ENCODE peak calls at places on chromosomes 2 and 18, in seven cellular contexts. One of them, this sample, is unnamed.

GRCh38 chr2:119491776-119492525 is 32.3 kb downstream of the SCTR start:
- DNase-seq in mucosa of descending colon: no peak
- DNase-seq in adrenal gland: no peak
- DNase-seq in natural killer cell: no peak
- DNase-seq in dorsolateral prefrontal cortex: no peak
- DNase-seq in tibial nerve: no peak
- DNase-seq in A549: peak
- DNase-seq in this sample: no peak

GRCh38 chr18:26741041-26741440 is 124.5 kb downstream of the AQP4 start:
- DNase-seq in natural killer cell: no peak
- DNase-seq in tibial nerve: no peak
- DNase-seq in dorsolateral prefrontal cortex: no peak
- DNase-seq in adrenal gland: peak
- DNase-seq in mucosa of descending colon: no peak
- DNase-seq in A549: no peak
- DNase-seq in this sample: no peak

GRCh38 chr2:164879901-164880535 is 38.4 kb upstream of the COBLL1 start:
- DNase-seq in tibial nerve: no peak
- DNase-seq in dorsolateral prefrontal cortex: no peak
- DNase-seq in adrenal gland: no peak
- DNase-seq in A549: no peak
- DNase-seq in natural killer cell: no peak
- DNase-seq in mucosa of descending colon: no peak
- DNase-seq in this sample: no peak

GRCh38 chr2:220240640-220241039 is 613.2 kb downstream of the SLC4A3 start:
- DNase-seq in adrenal gland: no peak
- DNase-seq in natural killer cell: no peak
- DNase-seq in tibial nerve: no peak
- DNase-seq in mucosa of descending colon: no peak
- DNase-seq in dorsolateral prefrontal cortex: no peak
- DNase-seq in A549: no peak
- DNase-seq in this sample: no peak

GRCh38 chr18:8750954-8751415 is 45.6 kb downstream of the MTCL1 start:
- DNase-seq in tibial nerve: no peak
- DNase-seq in adrenal gland: no peak
- DNase-seq in mucosa of descending colon: no peak
- DNase-seq in A549: no peak
- DNase-seq in dorsolateral prefrontal cortex: no peak
- DNase-seq in natural killer cell: no peak
- DNase-seq in this sample: no peak

GRCh38 chr2:9967053-9967775 is 15.7 kb downstream of the GRHL1 start:
- DNase-seq in adrenal gland: no peak
- DNase-seq in natural killer cell: no peak
- DNase-seq in A549: no peak
- DNase-seq in dorsolateral prefrontal cortex: no peak
- DNase-seq in tibial nerve: no peak
- DNase-seq in mucosa of descending colon: no peak
- DNase-seq in this sample: no peak

GRCh38 chr2:30693821-30694281 is 113.4 kb downstream of the CAPN13 start:
- DNase-seq in tibial nerve: peak
- DNase-seq in mucosa of descending colon: no peak
- DNase-seq in dorsolateral prefrontal cortex: no peak
- DNase-seq in natural killer cell: no peak
- DNase-seq in A549: no peak
- DNase-seq in adrenal gland: peak
- DNase-seq in this sample: peak

GRCh38 chr2:23475036-23475435 is 90.1 kb downstream of the KLHL29 start:
- DNase-seq in dorsolateral prefrontal cortex: no peak
- DNase-seq in natural killer cell: no peak
- DNase-seq in tibial nerve: no peak
- DNase-seq in adrenal gland: no peak
- DNase-seq in A549: no peak
- DNase-seq in mucosa of descending colon: no peak
- DNase-seq in this sample: no peak

GRCh38 chr2:29223851-29224692 is 108.9 kb downstream of the CLIP4 start:
- DNase-seq in A549: no peak
- DNase-seq in dorsolateral prefrontal cortex: no peak
- DNase-seq in natural killer cell: no peak
- DNase-seq in adrenal gland: peak
- DNase-seq in tibial nerve: peak
- DNase-seq in mucosa of descending colon: peak
- DNase-seq in this sample: no peak

GRCh38 chr2:72827999-72828646 is 2.3 kb upstream of the EXOC6B start:
- DNase-seq in mucosa of descending colon: no peak
- DNase-seq in A549: no peak
- DNase-seq in tibial nerve: no peak
- DNase-seq in dorsolateral prefrontal cortex: no peak
- DNase-seq in natural killer cell: no peak
- DNase-seq in adrenal gland: no peak
- DNase-seq in this sample: no peak

GRCh38 chr2:116133563-116133962 is 1680.9 kb upstream of the DDX18 start:
- DNase-seq in adrenal gland: no peak
- DNase-seq in A549: no peak
- DNase-seq in mucosa of descending colon: no peak
- DNase-seq in dorsolateral prefrontal cortex: no peak
- DNase-seq in tibial nerve: no peak
- DNase-seq in natural killer cell: no peak
- DNase-seq in this sample: no peak

GRCh38 chr2:227370791-227371312 is 8.3 kb downstream of the TM4SF20 start:
- DNase-seq in natural killer cell: no peak
- DNase-seq in dorsolateral prefrontal cortex: no peak
- DNase-seq in adrenal gland: peak
- DNase-seq in A549: no peak
- DNase-seq in mucosa of descending colon: peak
- DNase-seq in tibial nerve: peak
- DNase-seq in this sample: no peak

GRCh38 chr2:198807131-198807530 is 650.6 kb downstream of the SATB2 start:
- DNase-seq in natural killer cell: no peak
- DNase-seq in A549: no peak
- DNase-seq in dorsolateral prefrontal cortex: no peak
- DNase-seq in tibial nerve: no peak
- DNase-seq in adrenal gland: no peak
- DNase-seq in mucosa of descending colon: no peak
- DNase-seq in this sample: no peak

GRCh38 chr2:160207271-160207670 is 7.2 kb upstream of the ITGB6 start:
- DNase-seq in mucosa of descending colon: no peak
- DNase-seq in adrenal gland: no peak
- DNase-seq in tibial nerve: no peak
- DNase-seq in A549: no peak
- DNase-seq in dorsolateral prefrontal cortex: no peak
- DNase-seq in natural killer cell: no peak
- DNase-seq in this sample: no peak

GRCh38 chr2:220660277-220661155 is 911.6 kb downstream of the EPHA4 start:
- DNase-seq in adrenal gland: no peak
- DNase-seq in mucosa of descending colon: peak
- DNase-seq in A549: no peak
- DNase-seq in dorsolateral prefrontal cortex: no peak
- DNase-seq in natural killer cell: no peak
- DNase-seq in tibial nerve: no peak
- DNase-seq in this sample: no peak

GRCh38 chr2:68594674-68595492 is 48.5 kb upstream of the PROKR1 start:
- DNase-seq in mucosa of descending colon: peak
- DNase-seq in tibial nerve: peak
- DNase-seq in A549: peak
- DNase-seq in natural killer cell: peak
- DNase-seq in adrenal gland: peak
- DNase-seq in dorsolateral prefrontal cortex: no peak
- DNase-seq in this sample: peak

GRCh38 chr18:79531386-79531785 is 135.7 kb downstream of the NFATC1 start:
- DNase-seq in tibial nerve: no peak
- DNase-seq in adrenal gland: no peak
- DNase-seq in A549: no peak
- DNase-seq in natural killer cell: no peak
- DNase-seq in mucosa of descending colon: no peak
- DNase-seq in dorsolateral prefrontal cortex: peak
- DNase-seq in this sample: no peak

GRCh38 chr2:230018153-230018552 is 50.6 kb downstream of the SLC16A14 start:
- DNase-seq in tibial nerve: no peak
- DNase-seq in mucosa of descending colon: no peak
- DNase-seq in adrenal gland: no peak
- DNase-seq in A549: no peak
- DNase-seq in dorsolateral prefrontal cortex: no peak
- DNase-seq in natural killer cell: no peak
- DNase-seq in this sample: no peak

GRCh38 chr2:121062493-121062892 is 222.5 kb downstream of the TFCP2L1 start:
- DNase-seq in tibial nerve: no peak
- DNase-seq in dorsolateral prefrontal cortex: no peak
- DNase-seq in A549: no peak
- DNase-seq in natural killer cell: no peak
- DNase-seq in mucosa of descending colon: no peak
- DNase-seq in adrenal gland: no peak
- DNase-seq in this sample: no peak

GRCh38 chr2:8984855-8985254 is 18.6 kb downstream of the MBOAT2 start:
- DNase-seq in natural killer cell: no peak
- DNase-seq in mucosa of descending colon: no peak
- DNase-seq in tibial nerve: no peak
- DNase-seq in dorsolateral prefrontal cortex: no peak
- DNase-seq in adrenal gland: no peak
- DNase-seq in A549: no peak
- DNase-seq in this sample: no peak

GRCh38 chr18:64037812-64038414 is 68.0 kb downstream of the SERPINB8 start:
- DNase-seq in adrenal gland: no peak
- DNase-seq in mucosa of descending colon: no peak
- DNase-seq in dorsolateral prefrontal cortex: no peak
- DNase-seq in tibial nerve: no peak
- DNase-seq in natural killer cell: no peak
- DNase-seq in A549: peak
- DNase-seq in this sample: no peak

DNA sequence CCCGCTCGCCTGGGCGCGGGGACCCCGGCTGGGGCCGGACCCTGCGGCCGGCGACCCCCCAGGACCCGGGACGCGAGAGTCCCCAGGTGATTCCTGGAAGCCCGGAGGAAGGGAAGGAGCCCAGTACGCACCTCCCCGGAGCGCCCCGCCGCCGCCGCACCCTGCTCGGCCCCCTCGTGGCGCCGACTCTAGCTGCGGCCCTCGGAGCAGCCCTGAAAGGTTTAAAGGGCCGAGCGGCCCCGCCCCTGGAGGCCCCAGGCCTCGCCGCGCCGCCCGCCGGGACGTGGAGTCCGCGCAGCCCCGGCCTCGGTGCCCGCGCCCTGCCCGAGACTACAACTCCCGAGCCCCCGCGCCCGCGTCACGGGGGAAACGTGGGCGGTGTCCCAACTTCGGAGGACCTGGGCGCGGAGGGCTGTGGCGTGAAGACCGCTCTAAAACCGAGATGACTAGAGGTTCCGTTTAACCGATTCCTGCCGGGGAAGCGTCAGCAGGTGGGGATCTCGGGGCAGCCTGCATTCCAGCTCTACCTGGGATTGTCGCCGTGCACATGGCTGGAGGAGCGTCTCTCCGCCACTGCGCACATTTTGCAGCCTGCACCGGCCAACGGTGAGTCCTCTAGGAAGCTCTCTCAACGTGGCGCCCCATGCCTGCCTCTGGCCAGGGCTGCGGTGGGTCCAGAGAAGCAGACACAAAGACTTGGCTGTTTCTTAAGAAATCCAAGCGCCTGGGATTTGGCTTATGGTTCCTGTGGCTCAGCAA is at the start of gene TMEM150A:
- DNase-seq in tibial nerve: peak
- DNase-seq in natural killer cell: peak
- DNase-seq in mucosa of descending colon: peak
- DNase-seq in dorsolateral prefrontal cortex: peak
- DNase-seq in A549: peak
- DNase-seq in adrenal gland: peak
- DNase-seq in this sample: peak
- TF ChIP-seq CTCF in tibial nerve: peak
- TF ChIP-seq CTCF in natural killer cell: peak
- TF ChIP-seq CTCF in mucosa of descending colon: peak
- TF ChIP-seq CTCF in dorsolateral prefrontal cortex: peak
- TF ChIP-seq CTCF in A549: peak
- TF ChIP-seq CTCF in adrenal gland: peak
- TF ChIP-seq CTCF in this sample: peak

GRCh38 chr18:12326711-12327460 is 18.8 kb downstream of the TUBB6 start:
- DNase-seq in A549: no peak
- DNase-seq in tibial nerve: no peak
- DNase-seq in adrenal gland: no peak
- DNase-seq in mucosa of descending colon: no peak
- DNase-seq in natural killer cell: no peak
- DNase-seq in dorsolateral prefrontal cortex: no peak
- DNase-seq in this sample: no peak

GRCh38 chr18:12325726-12326245 is 17.7 kb downstream of the TUBB6 start:
- DNase-seq in natural killer cell: no peak
- DNase-seq in dorsolateral prefrontal cortex: no peak
- DNase-seq in mucosa of descending colon: no peak
- DNase-seq in A549: no peak
- DNase-seq in tibial nerve: no peak
- DNase-seq in adrenal gland: no peak
- DNase-seq in this sample: no peak

GRCh38 chr18:12329125-12329698 is 21.2 kb downstream of the TUBB6 start:
- DNase-seq in mucosa of descending colon: no peak
- DNase-seq in adrenal gland: no peak
- DNase-seq in tibial nerve: no peak
- DNase-seq in natural killer cell: no peak
- DNase-seq in A549: no peak
- DNase-seq in dorsolateral prefrontal cortex: no peak
- DNase-seq in this sample: no peak

GRCh38 chr18:12327510-12328178 is 19.6 kb downstream of the TUBB6 start:
- DNase-seq in dorsolateral prefrontal cortex: no peak
- DNase-seq in natural killer cell: peak
- DNase-seq in adrenal gland: peak
- DNase-seq in mucosa of descending colon: peak
- DNase-seq in tibial nerve: peak
- DNase-seq in A549: peak
- DNase-seq in this sample: peak

GRCh38 chr18:12328179-12328823 is 20.3 kb downstream of the TUBB6 start:
- DNase-seq in A549: no peak
- DNase-seq in adrenal gland: no peak
- DNase-seq in tibial nerve: no peak
- DNase-seq in mucosa of descending colon: no peak
- DNase-seq in natural killer cell: no peak
- DNase-seq in dorsolateral prefrontal cortex: no peak
- DNase-seq in this sample: no peak
- TF ChIP-seq CTCF in A549: peak
- TF ChIP-seq CTCF in adrenal gland: no peak
- TF ChIP-seq CTCF in tibial nerve: no peak
- TF ChIP-seq CTCF in mucosa of descending colon: no peak
- TF ChIP-seq CTCF in natural killer cell: peak
- TF ChIP-seq CTCF in dorsolateral prefrontal cortex: no peak
- TF ChIP-seq CTCF in this sample: no peak

DNA sequence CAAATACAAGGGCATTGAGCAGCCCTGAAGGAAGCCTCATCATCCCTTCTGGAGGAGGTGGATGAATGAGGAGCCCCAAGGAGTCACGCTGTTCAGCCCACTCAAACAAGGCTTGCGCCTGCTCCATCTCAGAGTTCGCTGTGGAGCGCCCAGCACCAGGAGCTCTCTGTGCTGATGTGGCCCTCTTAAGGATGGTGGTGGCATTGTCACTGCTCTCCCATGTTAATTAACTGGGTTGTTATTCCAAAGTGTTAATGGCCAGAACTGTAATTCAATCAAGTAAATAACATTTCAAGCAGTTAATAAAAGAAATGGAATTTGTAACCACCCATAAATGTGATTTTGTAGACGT is 726.0 kb upstream of the RAB6C start:
- DNase-seq in tibial nerve: no peak
- DNase-seq in natural killer cell: no peak
- DNase-seq in dorsolateral prefrontal cortex: peak
- DNase-seq in adrenal gland: no peak
- DNase-seq in mucosa of descending colon: peak
- DNase-seq in A549: no peak
- DNase-seq in this sample: no peak
- TF ChIP-seq CTCF in tibial nerve: peak
- TF ChIP-seq CTCF in natural killer cell: no peak
- TF ChIP-seq CTCF in dorsolateral prefrontal cortex: peak
- TF ChIP-seq CTCF in adrenal gland: peak
- TF ChIP-seq CTCF in mucosa of descending colon: no peak
- TF ChIP-seq CTCF in A549: no peak
- TF ChIP-seq CTCF in this sample: peak

GRCh38 chr2:235494716-235495372 is 1.0 kb downstream of the AGAP1 start:
- DNase-seq in adrenal gland: peak
- DNase-seq in mucosa of descending colon: no peak
- DNase-seq in dorsolateral prefrontal cortex: peak
- DNase-seq in natural killer cell: no peak
- DNase-seq in A549: no peak
- DNase-seq in tibial nerve: peak
- DNase-seq in this sample: peak
- TF ChIP-seq CTCF in adrenal gland: no peak
- TF ChIP-seq CTCF in mucosa of descending colon: no peak
- TF ChIP-seq CTCF in dorsolateral prefrontal cortex: no peak
- TF ChIP-seq CTCF in natural killer cell: no peak
- TF ChIP-seq CTCF in A549: peak
- TF ChIP-seq CTCF in tibial nerve: no peak
- TF ChIP-seq CTCF in this sample: peak